ENCODE peak calls at places on chromosomes 3 and 15, in six cellular contexts. B, R, U, Q, E and C are unnamed samples.

GRCh38 chr3:177041021-177041729 is 156.1 kb downstream of the TBL1XR1 start:
- DNase-seq in B (peak), R (peak), U (no peak), Q (no peak), E (no peak), C (peak)

GRCh38 chr3:188006726-188007393 is 147.1 kb upstream of the LPP start:
- DNase-seq in B (peak), R (peak), U (no peak), Q (peak), E (no peak), C (no peak)

GRCh38 chr15:66857694-66858093 is 155.7 kb downstream of the SMAD6 start:
- DNase-seq in B (no peak), R (no peak), U (no peak), Q (no peak), E (no peak), C (no peak)

GRCh38 chr3:52190294-52190841 is 7.6 kb upstream of the ALAS1 start:
- DNase-seq in B (peak), R (peak), U (peak), Q (no peak), E (no peak), C (peak)

GRCh38 chr3:107988464-107989156 is 102.2 kb downstream of the CD47 start:
- DNase-seq in B (peak), R (peak), U (peak), Q (peak), E (peak), C (peak)

GRCh38 chr3:185984203-185984602 is 46.4 kb upstream of the TRA2B start:
- DNase-seq in B (no peak), R (no peak), U (no peak), Q (no peak), E (peak), C (no peak)

GRCh38 chr3:116445291-116445841 is at the start of gene LSAMP:
- DNase-seq in B (peak), R (no peak), U (peak), Q (peak), E (peak), C (peak)

GRCh38 chr3:48851407-48851806 is 3.7 kb upstream of the PRKAR2A start:
- DNase-seq in B (peak), R (no peak), U (peak), Q (peak), E (peak), C (peak)

GRCh38 chr3:169668081-169668956 is 4.8 kb upstream of the MECOM start:
- DNase-seq in B (peak), R (no peak), U (peak), Q (peak), E (peak), C (peak)

GRCh38 chr3:151146071-151146730 is 56.8 kb downstream of the GPR171 start:
- DNase-seq in B (peak), R (peak), U (peak), Q (peak), E (peak), C (peak)

GRCh38 chr3:79922633-79923032 is 154.8 kb upstream of the ROBO1 start:
- DNase-seq in B (no peak), R (no peak), U (no peak), Q (no peak), E (no peak), C (no peak)

GRCh38 chr15:40313531-40314398 is 6.0 kb upstream of the PLCB2 start:
- DNase-seq in B (no peak), R (no peak), U (no peak), Q (peak), E (peak), C (peak)

GRCh38 chr3:134794950-134795775 is at the start of gene EPHB1:
- DNase-seq in B (peak), R (peak), U (peak), Q (peak), E (peak), C (peak)

GRCh38 chr3:114147281-114147680 is 31.6 kb downstream of the DRD3 start:
- DNase-seq in B (no peak), R (no peak), U (no peak), Q (no peak), E (no peak), C (no peak)
- TF ChIP-seq CTCF in B (no peak), R (no peak), U (no peak), Q (peak), E (no peak), C (no peak)

DNA sequence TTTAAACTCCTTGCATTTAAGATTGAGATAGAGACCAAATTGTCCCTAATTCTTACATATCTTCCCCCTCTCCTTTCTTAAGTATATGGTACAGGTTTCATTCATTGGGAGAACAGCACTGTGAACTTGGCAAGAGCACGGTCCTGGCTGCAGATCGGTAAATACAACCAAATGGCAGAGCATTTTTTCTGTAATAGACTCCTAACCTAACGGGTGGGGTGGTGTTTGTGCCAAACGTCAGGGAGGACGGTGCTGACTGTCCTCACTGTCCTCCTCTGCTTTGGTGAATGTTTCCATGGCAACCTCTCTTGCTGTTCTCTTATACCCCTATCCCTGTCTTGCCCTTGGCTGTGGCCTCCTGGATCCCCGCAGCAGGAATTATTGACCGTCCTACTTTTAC is 275.2 kb upstream of the C2CD4B start:
- DNase-seq in B (no peak), R (no peak), U (no peak), Q (no peak), E (no peak), C (no peak)
- H3K4me3 ChIP-seq in B (no peak), R (no peak), U (no peak), Q (no peak), E (no peak), C (no peak)

DNA sequence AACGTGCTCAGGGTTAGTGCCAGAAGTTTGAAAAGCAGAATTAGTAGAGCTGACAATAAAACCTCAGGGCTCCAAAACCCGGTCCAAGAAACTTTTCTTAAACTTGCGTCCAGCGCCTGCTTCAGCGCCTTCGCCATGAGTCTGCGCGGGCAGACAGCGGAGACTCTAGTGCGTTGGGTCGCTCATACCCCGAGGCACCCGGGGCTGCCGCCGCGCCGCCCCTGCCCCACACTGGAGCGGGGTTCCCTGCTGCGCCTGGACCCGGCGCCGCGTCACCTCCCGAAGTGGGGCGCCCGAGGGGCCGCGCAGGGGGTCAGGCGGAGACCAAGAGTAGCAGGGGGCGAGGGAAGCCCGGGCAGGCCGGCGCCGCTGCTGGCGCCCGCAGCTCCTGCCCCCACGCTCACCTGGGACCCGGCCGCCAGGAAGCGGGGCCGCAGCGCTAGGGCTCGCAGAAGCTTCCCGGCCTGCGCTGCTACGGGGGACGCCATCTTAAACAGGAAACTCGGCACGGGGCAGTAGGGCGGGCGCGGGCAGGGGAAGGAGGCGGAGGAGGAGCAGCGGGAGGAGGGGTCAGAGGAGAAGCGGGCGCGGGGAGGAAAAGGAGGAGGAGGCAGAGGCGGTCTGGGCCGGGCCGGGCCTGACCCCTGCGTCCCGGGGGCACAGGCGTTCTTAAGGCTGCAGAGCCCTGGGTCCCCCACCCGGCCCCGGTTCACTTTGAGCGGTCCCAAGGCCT is at the start of gene SUCLG2:
- DNase-seq in B (peak), R (peak), U (peak), Q (peak), E (peak), C (peak)
- TF ChIP-seq CTCF in B (no peak), R (no peak), U (no peak), Q (no peak), E (no peak), C (no peak)

GRCh38 chr15:35182841-35183479 is 97.9 kb upstream of the NANOGP8 start:
- DNase-seq in B (no peak), R (no peak), U (peak), Q (no peak), E (peak), C (no peak)
- H3K4me3 ChIP-seq in B (no peak), R (no peak), U (no peak), Q (no peak), E (no peak), C (no peak)